ENCODE peak calls at places on chromosomes 5 and 9, in eight cellular contexts. V is NCI-H187, O is endothelial cell, W is Calu3, Z is astrocyte of the spinal cord, P is caudate nucleus, R is esophagus squamous epithelium, G is G401. Y is an unnamed sample.
A peak's percentile ranks its signal among the peaks of the same experiment; 100 is the strongest.

GRCh38 chr9:122095010-122095767 is 2.1 kb upstream of the TTLL11 start:
- DNase-seq in V (no peak), O (peak; percentile 62), W (peak; percentile 45), Z (peak; percentile 79), P (no peak), R (no peak), G (peak; percentile 71), Y (peak; percentile 56)

GRCh38 chr9:132597073-132597775 is 14.8 kb downstream of the BARHL1 start:
- DNase-seq in V (no peak), O (no peak), W (no peak), Z (peak; percentile 44), P (no peak), R (no peak), G (peak; percentile 62), Y (no peak)

GRCh38 chr9:110996436-110997224 is 41.6 kb downstream of the LPAR1 start:
- DNase-seq in V (no peak), O (no peak), W (no peak), Z (peak; percentile 79), P (no peak), R (no peak), G (no peak), Y (no peak)

GRCh38 chr5:120252839-120253238 is 211.3 kb upstream of the PRR16 start:
- DNase-seq in V (no peak), O (no peak), W (no peak), Z (peak; percentile 34), P (no peak), R (no peak), G (no peak), Y (no peak)

GRCh38 chr5:12214631-12215030 is 310.4 kb upstream of the CTNND2 start:
- DNase-seq in V (no peak), O (no peak), W (no peak), Z (peak; percentile 1), P (no peak), R (no peak), G (no peak), Y (no peak)

GRCh38 chr9:126376311-126376902 is 49.8 kb downstream of the MVB12B start:
- DNase-seq in V (no peak), O (no peak), W (peak; percentile 25), Z (no peak), P (peak; percentile 81), R (no peak), G (no peak), Y (no peak)

GRCh38 chr9:92973700-92974099 is 26.4 kb downstream of the FGD3 start:
- DNase-seq in V (no peak), O (no peak), W (no peak), Z (no peak), P (no peak), R (no peak), G (no peak), Y (no peak)

GRCh38 chr9:110555971-110556370 is 23.6 kb downstream of the SVEP1 start:
- DNase-seq in V (no peak), O (no peak), W (no peak), Z (no peak), P (no peak), R (no peak), G (peak; percentile 18), Y (no peak)

GRCh38 chr9:103902263-103902662 is 191.8 kb upstream of the SMC2 start:
- DNase-seq in V (no peak), O (no peak), W (no peak), Z (no peak), P (no peak), R (no peak), G (no peak), Y (no peak)

GRCh38 chr9:95055851-95056551 is 261.5 kb downstream of the FANCC start:
- DNase-seq in V (no peak), O (no peak), W (no peak), Z (peak; percentile 65), P (no peak), R (no peak), G (no peak), Y (peak; percentile 70)